ENCODE peak calls at places on chromosomes 11 and 22, in ten cellular contexts. J is T follicular helper cell, S is T47D, B is fibroblast of mammary gland, X is IMR-90, T is RWPE1, A is HT1080, Q is G401, V is tibial artery, I is upper lobe of right lung. U is an unnamed sample.

GRCh38 chr22:19047993-19048392 is 74.2 kb downstream of the DGCR2 start:
- DNase-seq in S (no peak), A (no peak), J (no peak), V (no peak), Q (no peak), X (no peak), T (no peak), I (peak), B (no peak), U (no peak)

GRCh38 chr11:117673561-117673960 is 123.5 kb downstream of the DSCAML1 start:
- DNase-seq in Q (no peak), A (no peak), T (no peak), I (no peak), V (no peak), J (no peak), B (no peak), S (no peak), X (no peak), U (no peak)

GRCh38 chr22:50268655-50269113 is 1.5 kb downstream of the MAPK11 start:
- DNase-seq in S (peak), B (peak), I (peak), Q (no peak), J (no peak), X (no peak), V (no peak), A (no peak), T (no peak), U (peak)

GRCh38 chr11:102429691-102430090 is 22.9 kb downstream of the TMEM123 start:
- DNase-seq in X (no peak), I (no peak), J (no peak), Q (no peak), S (no peak), A (no peak), T (no peak), B (no peak), V (no peak), U (no peak)

GRCh38 chr11:114192841-114193389 is 103.3 kb upstream of the NNMT start:
- DNase-seq in J (no peak), X (no peak), B (peak), Q (no peak), T (no peak), A (no peak), S (no peak), I (no peak), V (no peak), U (no peak)

GRCh38 chr11:95715777-95716241 is 73.8 kb downstream of the FAM76B start:
- DNase-seq in V (no peak), I (no peak), S (no peak), Q (no peak), X (no peak), T (peak), J (no peak), B (peak), A (peak), U (peak)

GRCh38 chr11:77081976-77082836 is 15.4 kb downstream of the CAPN5 start:
- DNase-seq in S (no peak), Q (no peak), T (no peak), B (no peak), J (no peak), A (no peak), I (peak), V (no peak), X (no peak), U (no peak)

GRCh38 chr11:11842426-11843008 is 745 bp downstream of the USP47 start:
- DNase-seq in T (peak), J (peak), I (no peak), X (peak), A (peak), S (peak), Q (peak), B (peak), V (peak), U (peak)

GRCh38 chr11:103594283-103594682 is 442.2 kb upstream of the DDI1 start:
- DNase-seq in B (no peak), V (no peak), X (no peak), Q (no peak), I (no peak), J (no peak), S (peak), T (peak), A (no peak), U (no peak)

GRCh38 chr11:18498039-18498438 is 28.7 kb downstream of the TSG101 start:
- DNase-seq in B (no peak), Q (no peak), J (no peak), T (no peak), S (no peak), A (no peak), X (no peak), V (no peak), I (no peak), U (no peak)

GRCh38 chr11:104332110-104332509 is 168.2 kb upstream of the PDGFD start:
- DNase-seq in B (peak), X (no peak), S (peak), I (no peak), A (no peak), V (no peak), J (no peak), Q (no peak), T (no peak), U (no peak)

GRCh38 chr11:77506857-77507256 is 33.0 kb upstream of the PAK1 start:
- DNase-seq in T (peak), Q (no peak), B (no peak), X (no peak), A (no peak), V (no peak), S (peak), I (no peak), J (no peak), U (peak)

GRCh38 chr11:64229959-64230208 is 464 bp upstream of the DNAJC4 start:
- DNase-seq in I (no peak), B (no peak), X (no peak), T (no peak), J (no peak), A (no peak), V (no peak), Q (no peak), S (no peak), U (no peak)

GRCh38 chr11:14073821-14074529 is 111.5 kb downstream of the SPON1 start:
- DNase-seq in T (no peak), A (peak), Q (no peak), I (no peak), J (no peak), X (no peak), V (peak), S (no peak), B (peak), U (no peak)

GRCh38 chr11:120511804-120512726 is 517 bp downstream of the GRIK4 start:
- DNase-seq in A (no peak), I (peak), B (no peak), S (no peak), Q (no peak), X (no peak), V (no peak), J (no peak), T (no peak), U (no peak)

GRCh38 chr11:65585396-65586246 is 9.8 kb downstream of the EHBP1L1 start:
- DNase-seq in I (no peak), S (no peak), T (no peak), B (no peak), J (no peak), A (no peak), Q (no peak), X (no peak), V (no peak), U (no peak)

GRCh38 chr11:113593698-113594308 is 112.3 kb downstream of the TMPRSS5 start:
- DNase-seq in Q (no peak), S (no peak), J (no peak), V (no peak), I (no peak), T (no peak), B (no peak), X (no peak), A (no peak), U (no peak)

GRCh38 chr11:47688986-47689385 is 26.2 kb downstream of the AGBL2 start:
- DNase-seq in S (no peak), J (no peak), V (no peak), A (no peak), T (no peak), Q (no peak), B (no peak), I (no peak), X (no peak), U (no peak)

GRCh38 chr11:130561441-130561881 is 113.0 kb downstream of the ADAMTS15 start:
- DNase-seq in A (no peak), S (no peak), X (peak), J (no peak), T (no peak), Q (no peak), B (peak), V (no peak), I (no peak), U (no peak)

GRCh38 chr22:17726561-17727243 is 47.6 kb downstream of the BID start:
- DNase-seq in Q (peak), X (peak), S (no peak), J (no peak), A (no peak), T (no peak), I (no peak), V (no peak), B (no peak), U (no peak)

GRCh38 chr22:24969588-24970301 is 17.2 kb downstream of the KIAA1671 start:
- DNase-seq in Q (no peak), J (no peak), A (peak), X (no peak), S (peak), V (peak), I (no peak), B (no peak), T (no peak), U (no peak)

GRCh38 chr11:64539711-64540420 is 51.2 kb upstream of the SLC22A12 start:
- DNase-seq in X (no peak), V (no peak), B (no peak), A (no peak), Q (peak), S (no peak), I (no peak), T (no peak), J (no peak), U (no peak)

GRCh38 chr11:112255075-112255739 is 5.5 kb downstream of the PLET1 start:
- DNase-seq in T (peak), B (peak), A (peak), V (peak), I (no peak), S (no peak), X (peak), Q (peak), J (no peak), U (peak)

GRCh38 chr22:36069368-36069767 is 40.7 kb upstream of the RBFOX2 start:
- DNase-seq in J (no peak), Q (no peak), V (no peak), A (no peak), T (no peak), X (no peak), B (no peak), I (no peak), S (no peak), U (no peak)

GRCh38 chr11:19869946-19870589 is 157.4 kb downstream of the NAV2 start:
- DNase-seq in B (no peak), A (no peak), X (no peak), J (no peak), T (no peak), I (no peak), V (no peak), Q (no peak), S (no peak), U (no peak)

GRCh38 chr11:41351825-41352224 is 107.6 kb downstream of the LRRC4C start:
- DNase-seq in J (no peak), S (no peak), I (no peak), A (no peak), B (no peak), T (no peak), V (no peak), Q (no peak), X (no peak), U (no peak)

GRCh38 chr11:38543951-38544350 is 1945.9 kb upstream of the RAG2 start:
- DNase-seq in Q (no peak), X (no peak), V (no peak), I (no peak), B (no peak), T (no peak), A (no peak), S (no peak), J (no peak), U (no peak)

GRCh38 chr11:120547871-120548681 is 36.5 kb downstream of the GRIK4 start:
- DNase-seq in B (peak), J (no peak), I (peak), Q (peak), T (peak), X (peak), V (peak), A (peak), S (peak), U (peak)

GRCh38 chr11:84396521-84396920 is 1110.4 kb upstream of the CCDC90B start:
- DNase-seq in B (peak), J (no peak), Q (no peak), T (no peak), A (no peak), X (no peak), V (no peak), S (no peak), I (no peak), U (no peak)

GRCh38 chr22:49948958-49949913 is 11.3 kb upstream of the PIM3 start:
- DNase-seq in S (peak), B (no peak), T (no peak), I (peak), A (no peak), J (no peak), V (no peak), Q (no peak), X (no peak), U (peak)

GRCh38 chr11:66176650-66177049 is 91.8 kb upstream of the RAB1B start:
- DNase-seq in I (no peak), A (no peak), Q (no peak), X (no peak), V (no peak), T (peak), J (no peak), S (peak), B (no peak), U (no peak)

GRCh38 chr11:65150513-65151271 is 16.4 kb upstream of the SYVN1 start:
- DNase-seq in Q (peak), V (peak), S (peak), X (peak), T (peak), J (no peak), B (peak), A (peak), I (peak), U (peak)

GRCh38 chr11:132744771-132745170 is 787.5 kb downstream of the OPCML start:
- DNase-seq in I (no peak), B (no peak), X (peak), V (no peak), Q (no peak), T (no peak), A (peak), J (no peak), S (no peak), U (no peak)

U was measured in Calu3.